ENCODE peak calls at places on chromosomes 1 and 21, in four cellular contexts. V is A549, Z is endothelial cell of umbilical vein, Q is upper lobe of right lung. A is an unnamed sample.

GRCh38 chr1:23101891-23102688 is 66.6 kb downstream of the LUZP1 start:
- DNase-seq in V (no peak), Q (no peak), Z (peak), A (peak)

GRCh38 chr1:198174297-198174696 is 17.5 kb downstream of the NEK7 start:
- DNase-seq in Q (no peak), V (no peak), Z (no peak), A (no peak)

GRCh38 chr21:26120833-26121232 is 49.7 kb downstream of the APP start:
- DNase-seq in Z (no peak), Q (no peak), V (no peak), A (peak)

GRCh38 chr1:209805875-209806760 is at the start of gene IRF6:
- DNase-seq in Z (peak), Q (peak), V (peak), A (peak)

GRCh38 chr1:67559222-67559700 is 125.7 kb upstream of the GADD45A start:
- DNase-seq in Q (no peak), V (peak), Z (no peak), A (peak)

GRCh38 chr1:25556791-25557476 is 13.5 kb downstream of the LDLRAP1 start:
- DNase-seq in Z (no peak), Q (no peak), V (peak), A (peak)

GRCh38 chr1:55974714-55975441 is 604.5 kb downstream of the PLPP3 start:
- DNase-seq in Q (no peak), V (peak), Z (peak), A (peak)

GRCh38 chr1:177975588-177976495 is 6.0 kb upstream of the SEC16B start:
- DNase-seq in V (peak), Q (no peak), Z (no peak), A (peak)

GRCh38 chr1:84611091-84611490 is 36.9 kb upstream of the CTBS start:
- DNase-seq in V (no peak), Z (peak), Q (no peak), A (no peak)

GRCh38 chr1:39154553-39155361 is 49.7 kb upstream of the MACF1 start:
- DNase-seq in V (peak), Q (no peak), Z (peak), A (peak)

GRCh38 chr1:169601096-169601881 is 15.0 kb upstream of the F5 start:
- DNase-seq in Z (peak), Q (no peak), V (peak), A (peak)

GRCh38 chr1:53554592-53555305 is 95.5 kb downstream of the DMRTB1 start:
- DNase-seq in V (no peak), Z (no peak), Q (peak), A (no peak)

GRCh38 chr1:150613061-150613920 is 16.1 kb downstream of the ENSA start:
- DNase-seq in Q (no peak), V (peak), Z (peak), A (peak)

GRCh38 chr1:37107153-37107552 is 72.8 kb upstream of the GRIK3 start:
- DNase-seq in Q (no peak), Z (no peak), V (no peak), A (no peak)

GRCh38 chr1:116765962-116766361 is 11.7 kb downstream of the CD2 start:
- DNase-seq in V (no peak), Q (no peak), Z (no peak), A (peak)

GRCh38 chr1:61518670-61519400 is 206.1 kb downstream of the TM2D1 start:
- DNase-seq in Z (no peak), V (no peak), Q (no peak), A (no peak)

GRCh38 chr1:178086294-178087255 is 7.3 kb upstream of the RASAL2 start:
- DNase-seq in Q (no peak), Z (no peak), V (no peak), A (peak)

GRCh38 chr1:112894010-112894292 is 62.0 kb downstream of the SLC16A1 start:
- DNase-seq in Q (no peak), V (no peak), Z (no peak), A (no peak)

GRCh38 chr1:2523191-2523890 is 3.1 kb downstream of the PANK4 start:
- DNase-seq in Q (no peak), V (no peak), Z (no peak), A (no peak)

GRCh38 chr1:17201201-17202021 is 3.5 kb upstream of the PADI1 start:
- DNase-seq in Z (no peak), Q (peak), V (peak), A (no peak)

GRCh38 chr1:245770191-245770590 is 615.4 kb downstream of the KIF26B start:
- DNase-seq in Q (no peak), Z (no peak), V (no peak), A (no peak)

GRCh38 chr1:220462756-220463155 is 65.2 kb upstream of the MARK1 start:
- DNase-seq in Z (no peak), V (no peak), Q (no peak), A (no peak)

GRCh38 chr1:47838562-47839459 is 158.4 kb downstream of the TRABD2B start:
- DNase-seq in V (no peak), Z (no peak), Q (peak), A (no peak)

GRCh38 chr21:41991659-41992058 is 18.5 kb downstream of the ZBTB21 start:
- DNase-seq in V (no peak), Q (no peak), Z (no peak), A (no peak)

GRCh38 chr1:232149302-232150201 is 480.4 kb downstream of the SIPA1L2 start:
- DNase-seq in Z (peak), V (peak), Q (no peak), A (peak)

GRCh38 chr1:154972517-154973343 is 1.8 kb upstream of the CKS1B start:
- DNase-seq in V (peak), Z (peak), Q (peak), A (peak)

GRCh38 chr1:98306517-98307089 is 354.9 kb upstream of the SNX7 start:
- DNase-seq in V (no peak), Q (no peak), Z (peak), A (no peak)

GRCh38 chr1:205976708-205977107 is 26.5 kb downstream of the RAB7B start:
- DNase-seq in V (peak), Z (no peak), Q (peak), A (peak)

GRCh38 chr21:30718239-30718909 is at the start of gene KRTAP21-3:
- DNase-seq in Z (no peak), V (no peak), Q (no peak), A (peak)

GRCh38 chr21:33364830-33365229 is 38.4 kb upstream of the IFNGR2 start:
- DNase-seq in Z (no peak), Q (no peak), V (no peak), A (no peak)

GRCh38 chr1:118184737-118185082 is 318 bp downstream of the SPAG17 start:
- DNase-seq in V (peak), Z (no peak), Q (no peak), A (no peak)

GRCh38 chr1:204261746-204262505 is 48.1 kb upstream of the GOLT1A start:
- DNase-seq in Z (no peak), Q (no peak), V (no peak), A (no peak)

GRCh38 chr1:204262506-204263239 is 48.9 kb upstream of the GOLT1A start:
- DNase-seq in Z (no peak), V (no peak), Q (no peak), A (no peak)

GRCh38 chr1:204264805-204265204 is 51.0 kb upstream of the GOLT1A start:
- DNase-seq in Z (no peak), Q (no peak), V (no peak), A (no peak)

GRCh38 chr1:204261266-204261665 is 47.5 kb upstream of the GOLT1A start:
- DNase-seq in Q (no peak), Z (no peak), V (no peak), A (no peak)

GRCh38 chr1:204263240-204263848 is 49.6 kb upstream of the GOLT1A start:
- DNase-seq in V (no peak), Q (no peak), Z (no peak), A (no peak)
- H3K4me3 ChIP-seq in V (no peak), Q (no peak), Z (no peak), A (no peak)

GRCh38 chr1:213383465-213383864 is 332.4 kb downstream of the RPS6KC1 start:
- DNase-seq in Z (no peak), V (no peak), Q (no peak), A (no peak)
- TF ChIP-seq CTCF in Z (no peak), V (no peak), Q (no peak), A (no peak)

GRCh38 chr1:29635073-29635335 is 398.7 kb downstream of the PTPRU start:
- DNase-seq in Z (no peak), Q (no peak), V (no peak), A (no peak)

GRCh38 chr1:29635501-29636263 is 399.4 kb downstream of the PTPRU start:
- DNase-seq in Q (no peak), V (no peak), Z (no peak), A (no peak)

GRCh38 chr1:29638281-29638680 is 402.0 kb downstream of the PTPRU start:
- DNase-seq in V (no peak), Q (no peak), Z (no peak), A (no peak)

GRCh38 chr1:29639156-29639736 is 402.9 kb downstream of the PTPRU start:
- DNase-seq in Q (no peak), V (no peak), Z (no peak), A (no peak)

DNA sequence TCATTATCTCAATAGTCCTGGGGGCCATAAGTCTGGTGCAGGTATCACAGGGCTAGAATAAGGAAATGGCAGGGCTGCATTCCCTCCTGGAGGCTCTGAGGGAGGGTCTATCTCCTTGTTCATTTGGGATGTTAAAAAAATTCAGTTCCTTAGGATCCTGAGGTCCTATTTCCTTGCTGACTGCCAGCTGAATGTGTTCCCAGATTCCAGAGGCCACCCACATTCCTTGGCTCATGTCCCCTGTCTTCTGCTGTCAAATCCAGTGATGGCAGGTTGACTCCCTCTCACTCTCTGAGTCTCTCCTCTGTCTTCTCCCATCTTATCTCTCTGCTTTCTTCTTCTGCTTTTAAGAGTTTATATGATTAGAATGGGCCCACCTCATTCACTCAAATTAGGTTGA is 400.6 kb downstream of the PTPRU start:
- DNase-seq in V (no peak), Z (no peak), Q (no peak), A (no peak)
- H3K4me3 ChIP-seq in V (no peak), Z (no peak), Q (no peak), A (no peak)

DNA sequence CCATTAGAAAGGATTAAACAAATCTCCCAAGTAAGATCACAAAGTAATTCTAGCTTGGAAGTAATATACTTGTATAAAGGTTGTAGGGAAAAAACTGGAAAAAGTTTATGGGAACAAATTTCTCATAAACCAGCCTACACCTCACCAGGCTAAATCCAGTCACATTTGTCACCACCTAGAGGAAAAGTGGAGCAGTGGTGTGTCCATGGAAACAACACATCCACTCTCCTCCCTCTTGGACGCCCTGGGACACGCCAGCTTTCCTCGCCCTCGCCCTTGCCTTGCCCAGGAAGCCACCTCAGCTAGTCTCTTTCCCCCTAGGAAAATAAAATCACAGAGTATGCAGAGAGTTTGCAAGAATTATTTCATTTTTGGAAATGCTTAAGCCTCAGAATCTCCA is 2.2 kb downstream of the PALMD start:
- DNase-seq in Q (peak), Z (peak), V (peak), A (peak)
- TF ChIP-seq CTCF in Q (peak), Z (peak), V (peak), A (peak)

GRCh38 chr1:3536796-3537195 is 74.5 kb downstream of the MEGF6 start:
- DNase-seq in V (no peak), Z (no peak), Q (no peak), A (no peak)
- H3K4me3 ChIP-seq in V (no peak), Z (no peak), Q (no peak), A (no peak)

DNA sequence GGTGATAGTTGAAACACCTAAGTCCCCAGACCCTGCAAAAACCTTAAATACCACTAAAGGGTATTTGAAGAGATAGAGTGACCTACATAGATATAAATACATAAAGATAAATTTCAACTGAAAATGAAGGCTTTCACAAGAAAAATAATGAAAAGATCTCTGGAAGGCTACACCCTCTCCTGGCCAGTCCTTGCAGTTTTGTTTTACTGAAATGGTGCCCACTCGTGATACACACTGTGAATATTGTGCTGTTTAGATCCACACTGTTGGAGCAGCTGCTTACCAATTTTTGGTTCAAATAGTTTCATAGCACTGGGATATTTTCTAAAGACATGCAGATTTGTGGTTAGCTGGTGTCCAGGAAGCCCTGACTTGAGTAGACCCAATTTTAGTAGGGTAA is 31.5 kb upstream of the RNF187 start:
- DNase-seq in Q (no peak), Z (no peak), V (no peak), A (peak)
- TF ChIP-seq CTCF in Q (no peak), Z (no peak), V (no peak), A (peak)

A was measured in fibroblast of pulmonary artery.